ENCODE peak calls at places on chromosomes 4 and X, in five cellular contexts. One of them, this sample, is unnamed.

GRCh38 chrX:2960861-2961515 is 31.8 kb upstream of the ARSD start:
- DNase-seq in brain microvascular endothelial cell: no peak
- DNase-seq in heart right ventricle: no peak
- DNase-seq in PC-9: no peak
- DNase-seq in HCT116: no peak
- DNase-seq in this sample: no peak

GRCh38 chr4:8696369-8697127 is 104.0 kb downstream of the CPZ start:
- DNase-seq in brain microvascular endothelial cell: no peak
- DNase-seq in heart right ventricle: no peak
- DNase-seq in PC-9: no peak
- DNase-seq in HCT116: no peak
- DNase-seq in this sample: no peak

GRCh38 chrX:47047989-47048388 is 30.3 kb upstream of the RGN start:
- DNase-seq in brain microvascular endothelial cell: no peak
- DNase-seq in heart right ventricle: no peak
- DNase-seq in PC-9: no peak
- DNase-seq in HCT116: no peak
- DNase-seq in this sample: no peak

GRCh38 chr4:150543042-150543441 is 38.9 kb upstream of the MAB21L2 start:
- DNase-seq in brain microvascular endothelial cell: no peak
- DNase-seq in heart right ventricle: no peak
- DNase-seq in PC-9: no peak
- DNase-seq in HCT116: no peak
- DNase-seq in this sample: no peak

GRCh38 chr4:99248714-99249113 is 29.7 kb upstream of the ADH6 start:
- DNase-seq in brain microvascular endothelial cell: no peak
- DNase-seq in heart right ventricle: no peak
- DNase-seq in PC-9: no peak
- DNase-seq in HCT116: no peak
- DNase-seq in this sample: no peak

GRCh38 chr4:24312261-24312913 is 272.0 kb downstream of the DHX15 start:
- DNase-seq in brain microvascular endothelial cell: no peak
- DNase-seq in heart right ventricle: no peak
- DNase-seq in PC-9: no peak
- DNase-seq in HCT116: no peak
- DNase-seq in this sample: no peak

GRCh38 chrX:47697171-47697570 is 38.2 kb upstream of the UXT start:
- DNase-seq in brain microvascular endothelial cell: no peak
- DNase-seq in heart right ventricle: no peak
- DNase-seq in PC-9: no peak
- DNase-seq in HCT116: no peak
- DNase-seq in this sample: no peak

GRCh38 chr4:13349096-13349495 is 135.0 kb downstream of the RAB28 start:
- DNase-seq in brain microvascular endothelial cell: no peak
- DNase-seq in heart right ventricle: no peak
- DNase-seq in PC-9: no peak
- DNase-seq in HCT116: no peak
- DNase-seq in this sample: no peak

GRCh38 chr4:99878604-99879003 is 15.6 kb downstream of the LAMTOR3 start:
- DNase-seq in brain microvascular endothelial cell: no peak
- DNase-seq in heart right ventricle: no peak
- DNase-seq in PC-9: no peak
- DNase-seq in HCT116: no peak
- DNase-seq in this sample: no peak

GRCh38 chr4:7332216-7333023 is 102.3 kb downstream of the PSAPL1 start:
- DNase-seq in brain microvascular endothelial cell: peak; percentile 86
- DNase-seq in heart right ventricle: peak; percentile 27
- DNase-seq in PC-9: no peak
- DNase-seq in HCT116: no peak
- DNase-seq in this sample: peak; percentile 32

GRCh38 chr4:11428701-11429571 is at the start of gene HS3ST1:
- DNase-seq in brain microvascular endothelial cell: peak; percentile 20
- DNase-seq in heart right ventricle: peak; percentile 78
- DNase-seq in PC-9: peak; percentile 87
- DNase-seq in HCT116: peak; percentile 94
- DNase-seq in this sample: peak; percentile 85

GRCh38 chr4:1329408-1330371 is 17.3 kb upstream of the UVSSA start:
- DNase-seq in brain microvascular endothelial cell: no peak
- DNase-seq in heart right ventricle: no peak
- DNase-seq in PC-9: peak; percentile 97
- DNase-seq in HCT116: no peak
- DNase-seq in this sample: peak; percentile 67

GRCh38 chr4:182922551-182923284 is 5.5 kb upstream of the DCTD start:
- DNase-seq in brain microvascular endothelial cell: no peak
- DNase-seq in heart right ventricle: no peak
- DNase-seq in PC-9: no peak
- DNase-seq in HCT116: no peak
- DNase-seq in this sample: no peak

GRCh38 chrX:147848009-147848408 is 63.7 kb upstream of the FMR1 start:
- DNase-seq in brain microvascular endothelial cell: no peak
- DNase-seq in heart right ventricle: no peak
- DNase-seq in PC-9: peak; percentile 68
- DNase-seq in HCT116: no peak
- DNase-seq in this sample: no peak

GRCh38 chr4:16253127-16253960 is 27.1 kb upstream of the TAPT1 start:
- DNase-seq in brain microvascular endothelial cell: peak; percentile 60
- DNase-seq in heart right ventricle: no peak
- DNase-seq in PC-9: peak; percentile 50
- DNase-seq in HCT116: no peak
- DNase-seq in this sample: no peak

GRCh38 chrX:151724563-151725337 is 8.9 kb downstream of the FATE1 start:
- DNase-seq in brain microvascular endothelial cell: no peak
- DNase-seq in heart right ventricle: no peak
- DNase-seq in PC-9: no peak
- DNase-seq in HCT116: no peak
- DNase-seq in this sample: no peak
- H3K27me3 ChIP-seq in brain microvascular endothelial cell: no peaks in the 10 kb centered on the region
- H3K27me3 ChIP-seq in heart right ventricle: no peaks in the 10 kb centered on the region
- H3K27me3 ChIP-seq in PC-9: peaks cover 12% of the 10 kb centered on the region
- H3K27me3 ChIP-seq in HCT116: no peaks in the 10 kb centered on the region
- H3K27me3 ChIP-seq in this sample: no peaks in the 10 kb centered on the region

GRCh38 chrX:86192827-86193226 is 44.6 kb downstream of the DACH2 start:
- DNase-seq in brain microvascular endothelial cell: no peak
- DNase-seq in heart right ventricle: no peak
- DNase-seq in PC-9: no peak
- DNase-seq in HCT116: no peak
- DNase-seq in this sample: no peak
- TF ChIP-seq CTCF in brain microvascular endothelial cell: no peak
- TF ChIP-seq CTCF in heart right ventricle: no peak
- TF ChIP-seq CTCF in PC-9: no peak
- TF ChIP-seq CTCF in HCT116: no peak
- TF ChIP-seq CTCF in this sample: no peak

GRCh38 chr4:80206111-80206510 is 8.8 kb downstream of the PRDM8 start:
- DNase-seq in brain microvascular endothelial cell: no peak
- DNase-seq in heart right ventricle: no peak
- DNase-seq in PC-9: no peak
- DNase-seq in HCT116: no peak
- DNase-seq in this sample: no peak
- H3K27me3 ChIP-seq in brain microvascular endothelial cell: no peaks in the 10 kb centered on the region
- H3K27me3 ChIP-seq in heart right ventricle: peaks cover 75% of the 10 kb centered on the region
- H3K27me3 ChIP-seq in PC-9: no peaks in the 10 kb centered on the region
- H3K27me3 ChIP-seq in HCT116: no peaks in the 10 kb centered on the region
- H3K27me3 ChIP-seq in this sample: no peaks in the 10 kb centered on the region

DNA sequence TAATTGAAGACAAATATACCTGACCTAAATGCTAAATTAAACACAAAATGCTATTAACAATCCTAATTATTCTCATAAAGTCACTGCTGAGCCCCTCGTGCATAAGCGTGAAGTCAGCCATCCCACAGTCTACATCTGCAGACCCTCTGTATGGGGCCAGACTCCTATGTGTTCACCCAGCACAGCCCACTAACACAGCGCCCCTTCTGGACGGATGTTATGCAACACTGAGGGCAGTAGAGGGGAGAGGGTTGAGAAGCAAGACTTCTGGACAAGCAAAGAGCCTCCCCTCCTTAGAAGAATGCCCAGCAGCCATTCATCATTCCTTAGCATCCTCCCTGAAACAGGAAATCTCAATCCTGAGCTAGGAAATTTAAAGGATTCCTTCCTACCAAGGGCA is 7.9 kb downstream of the TRPC3 start:
- DNase-seq in brain microvascular endothelial cell: no peak
- DNase-seq in heart right ventricle: no peak
- DNase-seq in PC-9: no peak
- DNase-seq in HCT116: no peak
- DNase-seq in this sample: no peak
- TF ChIP-seq CTCF in brain microvascular endothelial cell: peak; percentile 65
- TF ChIP-seq CTCF in heart right ventricle: no peak
- TF ChIP-seq CTCF in PC-9: peak; percentile 37
- TF ChIP-seq CTCF in HCT116: peak; percentile 56
- TF ChIP-seq CTCF in this sample: no peak

GRCh38 chr4:112031712-112032328 is 113.4 kb upstream of the FAM241A start:
- DNase-seq in brain microvascular endothelial cell: peak; percentile 32
- DNase-seq in heart right ventricle: peak; percentile 7
- DNase-seq in PC-9: peak; percentile 46
- DNase-seq in HCT116: peak; percentile 48
- DNase-seq in this sample: no peak
- H3K27me3 ChIP-seq in brain microvascular endothelial cell: peaks cover 8% of the 10 kb centered on the region
- H3K27me3 ChIP-seq in heart right ventricle: peaks cover 41% of the 10 kb centered on the region
- H3K27me3 ChIP-seq in PC-9: no peaks in the 10 kb centered on the region
- H3K27me3 ChIP-seq in HCT116: no peaks in the 10 kb centered on the region
- H3K27me3 ChIP-seq in this sample: no peaks in the 10 kb centered on the region

This sample was measured in psoas muscle.